ENCODE peak calls at places on chromosome 1, in five cellular contexts. N is kidney, D is cardiac fibroblast, C is cardiac muscle cell, V is fibroblast of villous mesenchyme. T is an unnamed sample.

GRCh38 chr1:51070011-51070410 is 32.0 kb upstream of the C1orf185 start:
- DNase-seq in N (no peak), D (no peak), C (no peak), V (no peak), T (no peak)

GRCh38 chr1:159889821-159890252 is 10.1 kb downstream of the CFAP45 start:
- DNase-seq in N (no peak), D (peak; percentile 92), C (peak; percentile 90), V (peak; percentile 88), T (peak; percentile 85)

GRCh38 chr1:180310095-180310494 is 80.0 kb downstream of the LHX4 start:
- DNase-seq in N (no peak), D (peak; percentile 31), C (peak; percentile 54), V (peak; percentile 69), T (peak; percentile 47)

GRCh38 chr1:1275836-1276235 is 2.2 kb upstream of the UBE2J2 start:
- DNase-seq in N (no peak), D (no peak), C (no peak), V (peak; percentile 79), T (no peak)

GRCh38 chr1:223695941-223696340 is 16.4 kb upstream of the CAPN2 start:
- DNase-seq in N (no peak), D (no peak), C (peak; percentile 41), V (no peak), T (peak; percentile 82)

GRCh38 chr1:70487910-70488665 is 77.0 kb downstream of the CTH start:
- DNase-seq in N (no peak), D (peak; percentile 42), C (peak; percentile 59), V (peak; percentile 29), T (peak; percentile 72)

GRCh38 chr1:94727846-94728715 is 92.1 kb upstream of the SLC44A3 start:
- DNase-seq in N (no peak), D (peak; percentile 75), C (peak; percentile 80), V (peak; percentile 93), T (peak; percentile 92)

GRCh38 chr1:59072017-59072947 is 224.6 kb upstream of the FGGY start:
- DNase-seq in N (no peak), D (no peak), C (peak; percentile 26), V (no peak), T (peak; percentile 50)

GRCh38 chr1:72649211-72649888 is 367.0 kb upstream of the NEGR1 start:
- DNase-seq in N (peak; percentile 57), D (no peak), C (no peak), V (no peak), T (no peak)

GRCh38 chr1:8055973-8056372 is 29.9 kb upstream of the ERRFI1 start:
- DNase-seq in N (no peak), D (peak; percentile 69), C (peak; percentile 81), V (peak; percentile 93), T (peak; percentile 92)

GRCh38 chr1:30665216-30665615 is 58.2 kb downstream of the MATN1 start:
- DNase-seq in N (no peak), D (no peak), C (no peak), V (no peak), T (no peak)

GRCh38 chr1:61119085-61119484 is 36.7 kb downstream of the NFIA start:
- DNase-seq in N (no peak), D (no peak), C (no peak), V (no peak), T (no peak)

GRCh38 chr1:61121631-61122030 is 39.3 kb downstream of the NFIA start:
- DNase-seq in N (no peak), D (no peak), C (peak; percentile 35), V (no peak), T (peak; percentile 56)

GRCh38 chr1:61120998-61121397 is 38.6 kb downstream of the NFIA start:
- DNase-seq in N (no peak), D (peak; percentile 55), C (peak; percentile 64), V (peak; percentile 93), T (peak; percentile 76)

GRCh38 chr1:61122389-61122788 is 40.0 kb downstream of the NFIA start:
- DNase-seq in N (no peak), D (no peak), C (no peak), V (no peak), T (no peak)

DNA sequence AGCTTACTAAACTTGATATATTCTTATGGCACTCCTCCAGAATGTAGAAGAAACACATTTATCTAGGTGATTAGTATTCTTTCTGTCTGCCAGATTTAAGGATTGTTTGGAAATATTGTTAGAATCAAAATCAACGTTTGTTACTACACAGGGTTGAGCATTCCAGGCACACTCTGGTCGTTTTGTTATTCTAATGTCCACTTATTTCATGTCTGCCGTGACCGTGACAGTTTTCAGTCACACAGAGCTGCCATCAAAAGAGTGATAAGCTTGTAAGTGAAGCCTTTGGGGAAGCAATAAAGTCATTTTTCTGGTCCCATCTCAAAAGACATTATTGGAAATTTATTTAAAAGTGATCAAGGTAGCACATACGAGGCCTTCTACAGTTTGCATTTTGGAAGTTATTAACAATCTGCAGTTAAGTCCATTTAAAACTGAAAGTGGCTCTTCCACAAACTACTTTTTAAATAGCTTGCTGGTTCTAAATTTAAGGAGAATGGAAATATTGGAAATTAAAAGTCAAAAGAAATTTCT is 38.0 kb downstream of the NFIA start:
- DNase-seq in N (no peak), D (no peak), C (peak; percentile 21), V (no peak), T (no peak)
- H3K4me3 ChIP-seq in N (peak overlapping the region; percentile 30), D (no peak overlapping the region), C (no peak overlapping the region), V (peak overlapping the region; percentile 26), T (peak overlapping the region; percentile 13)

GRCh38 chr1:152860129-152860528 is 333 bp downstream of the LCE7A start:
- DNase-seq in N (no peak), D (no peak), C (no peak), V (no peak), T (no peak)

GRCh38 chr1:152858062-152858461 is 1.7 kb upstream of the LCE7A start:
- DNase-seq in N (no peak), D (no peak), C (no peak), V (no peak), T (no peak)

GRCh38 chr1:152861374-152861773 is 1.6 kb downstream of the LCE7A start:
- DNase-seq in N (no peak), D (no peak), C (no peak), V (no peak), T (no peak)

GRCh38 chr1:152855661-152856060 is 4.1 kb upstream of the LCE7A start:
- DNase-seq in N (no peak), D (no peak), C (no peak), V (no peak), T (no peak)

GRCh38 chr1:152859696-152860095 is at the start of gene LCE7A:
- DNase-seq in N (no peak), D (no peak), C (no peak), V (no peak), T (no peak)
- TF ChIP-seq CTCF in N (no peak), D (no peak), C (no peak), V (no peak), T (no peak)

GRCh38 chr1:171873664-171874063 is 32.4 kb downstream of the DNM3 start:
- DNase-seq in N (no peak), D (no peak), C (no peak), V (no peak), T (no peak)
- H3K4me3 ChIP-seq in N (no peak overlapping the region), D (no peak overlapping the region), C (no peak overlapping the region), V (no peak overlapping the region), T (no peak overlapping the region)

GRCh38 chr1:33169290-33170055 is 12.4 kb downstream of the TRIM62 start:
- DNase-seq in N (no peak), D (peak; percentile 40), C (peak; percentile 43), V (no peak), T (peak; percentile 67)
- TF ChIP-seq CTCF in N (no peak), D (no peak), C (no peak), V (no peak), T (no peak)

GRCh38 chr1:156660752-156661112 is 16.5 kb downstream of the NES start:
- DNase-seq in N (peak; percentile 56), D (no peak), C (no peak), V (no peak), T (no peak)

GRCh38 chr1:156658496-156658895 is 16.6 kb downstream of the BCAN start:
- DNase-seq in N (no peak), D (no peak), C (no peak), V (no peak), T (no peak)

GRCh38 chr1:156658945-156659574 is 17.1 kb downstream of the BCAN start:
- DNase-seq in N (no peak), D (no peak), C (no peak), V (no peak), T (no peak)

GRCh38 chr1:156659994-156660751 is 17.0 kb downstream of the NES start:
- DNase-seq in N (peak; percentile 99), D (peak; percentile 98), C (peak; percentile 99), V (peak; percentile 98), T (peak; percentile 97)

DNA sequence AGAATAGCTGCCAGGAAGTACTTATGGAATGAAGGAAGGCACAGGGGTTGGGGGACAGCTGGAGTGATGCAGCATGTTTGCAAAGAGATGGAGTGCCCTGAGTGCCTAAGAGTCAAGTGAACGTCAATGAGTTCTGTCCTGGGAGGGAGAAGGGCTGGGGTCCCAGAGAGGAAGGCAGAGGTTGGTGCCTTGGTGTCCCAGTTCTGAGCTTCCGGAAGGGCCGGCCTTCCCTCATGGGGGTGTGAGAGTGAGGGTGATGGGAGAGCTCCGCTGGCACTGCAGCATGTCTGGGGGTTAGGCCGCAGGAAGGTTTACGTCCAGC is 17.6 kb downstream of the NES start:
- DNase-seq in N (no peak), D (no peak), C (no peak), V (no peak), T (no peak)
- H3K4me3 ChIP-seq in N (no peak overlapping the region), D (no peak overlapping the region), C (no peak overlapping the region), V (no peak overlapping the region), T (no peak overlapping the region)

DNA sequence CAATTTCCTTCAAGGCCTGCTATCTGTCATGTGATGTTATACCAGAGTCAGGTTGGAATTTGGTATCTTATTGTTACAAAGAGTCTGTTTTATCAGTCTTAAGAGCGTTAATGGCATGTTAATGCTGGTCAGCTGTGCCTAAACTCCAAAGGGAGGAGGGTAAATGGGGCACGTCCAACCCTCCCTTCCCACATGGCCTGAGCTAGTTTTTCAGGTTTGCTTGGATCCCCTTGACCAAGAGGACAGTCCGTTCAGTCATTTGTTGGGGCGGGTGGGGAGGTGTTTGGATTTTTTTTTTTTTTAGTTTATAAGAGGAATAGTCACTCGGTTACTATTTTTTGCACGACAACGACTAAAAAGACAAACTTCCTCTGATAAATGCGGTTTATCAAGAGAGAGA is 63.8 kb upstream of the LYST start:
- DNase-seq in N (no peak), D (no peak), C (no peak), V (no peak), T (no peak)
- TF ChIP-seq CTCF in N (no peak), D (no peak), C (no peak), V (no peak), T (no peak)

DNA sequence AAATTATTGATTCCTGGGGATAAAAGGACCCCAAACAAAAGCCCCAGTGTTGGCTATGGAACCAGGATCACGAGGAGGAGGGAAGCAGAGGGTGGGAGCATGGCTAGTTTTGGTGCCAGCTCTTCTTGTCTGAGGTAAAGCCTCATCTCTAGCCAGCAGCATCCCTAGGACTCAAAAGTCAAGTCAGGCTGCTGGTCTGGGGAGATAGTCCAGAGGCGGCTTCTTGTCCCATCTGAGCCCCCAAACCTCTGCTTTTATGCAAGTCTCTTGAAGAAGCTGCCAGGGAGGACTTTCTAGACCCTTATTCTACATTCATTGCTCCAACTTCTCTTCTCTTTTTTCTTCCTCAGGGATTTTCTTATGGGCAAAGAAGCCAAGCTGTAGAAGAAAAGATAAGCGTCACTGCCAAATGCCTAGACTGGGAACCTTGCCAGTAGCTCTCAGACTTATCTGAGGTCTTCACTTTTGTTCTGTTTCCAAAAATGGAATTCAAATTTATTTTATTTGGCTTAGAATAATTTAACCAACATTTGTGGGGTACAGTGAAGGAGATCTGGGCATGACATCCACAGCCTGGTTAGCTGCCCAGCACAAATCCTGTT is 6.9 kb upstream of the ANKRD35 start:
- DNase-seq in N (no peak), D (peak; percentile 87), C (peak; percentile 84), V (peak; percentile 75), T (peak; percentile 69)
- H3K4me3 ChIP-seq in N (no peak overlapping the region), D (no peak overlapping the region), C (peak overlapping the region; percentile 0), V (peak overlapping the region; percentile 34), T (no peak overlapping the region)

T was measured in choroid plexus epithelial cell.